ENCODE peak calls at places on chromosomes 16 and 17, in six cellular contexts. E is Calu3; Z is activated CD8-positive, alpha-beta memory T cell treated with anti-CD3 and anti-CD28 coated beads for 48 hours; N is NCI-H460; C is colonic mucosa; G is cardiac fibroblast. U is an unnamed sample.

GRCh38 chr17:16472539-16472938 is 19.5 kb downstream of the LRRC75A start:
- DNase-seq in C (no peak), Z (no peak), G (no peak), E (no peak), N (no peak), U (no peak)

GRCh38 chr16:13873835-13874438 is 46.0 kb upstream of the ERCC4 start:
- DNase-seq in C (no peak), E (peak), Z (no peak), N (peak), G (peak), U (peak)

GRCh38 chr17:82334622-82335394 is 1.2 kb upstream of the SECTM1 start:
- DNase-seq in Z (no peak), E (no peak), G (peak), N (no peak), C (no peak), U (no peak)

GRCh38 chr17:49193513-49194296 is 16.7 kb downstream of the GNGT2 start:
- DNase-seq in N (no peak), G (peak), Z (no peak), E (peak), C (peak), U (peak)

GRCh38 chr17:15364615-15365014 is 23.2 kb upstream of the TEKT3 start:
- DNase-seq in E (no peak), N (no peak), Z (no peak), C (no peak), G (no peak), U (no peak)

GRCh38 chr17:4715071-4715749 is 4.8 kb downstream of the ARRB2 start:
- DNase-seq in C (no peak), N (no peak), E (no peak), Z (no peak), G (no peak), U (no peak)

GRCh38 chr17:3012926-3013581 is 50.4 kb downstream of the OR1D5 start:
- DNase-seq in E (peak), C (peak), G (peak), Z (no peak), N (peak), U (peak)

GRCh38 chr17:45172541-45173286 is 11.0 kb downstream of the HEXIM2 start:
- DNase-seq in E (peak), N (peak), Z (peak), C (peak), G (peak), U (peak)

GRCh38 chr17:38444151-38444550 is 15.9 kb downstream of the ARHGAP23 start:
- DNase-seq in G (peak), E (peak), Z (no peak), N (peak), C (peak), U (no peak)

GRCh38 chr17:56324676-56325075 is 171.4 kb downstream of the ANKFN1 start:
- DNase-seq in E (no peak), N (no peak), G (no peak), Z (no peak), C (no peak), U (no peak)

GRCh38 chr17:74426551-74427047 is 5.3 kb upstream of the GPRC5C start:
- DNase-seq in N (no peak), E (no peak), C (no peak), Z (no peak), G (no peak), U (no peak)

GRCh38 chr17:73397856-73398540 is 86.2 kb upstream of the CDC42EP4 start:
- DNase-seq in N (no peak), E (no peak), Z (no peak), C (no peak), G (no peak), U (no peak)

GRCh38 chr17:30433514-30433913 is 43.7 kb upstream of the GOSR1 start:
- DNase-seq in N (peak), Z (no peak), E (peak), C (no peak), G (peak), U (peak)

GRCh38 chr16:52581530-52581929 is 34.6 kb upstream of the TOX3 start:
- DNase-seq in Z (no peak), N (no peak), G (no peak), E (peak), C (no peak), U (no peak)

GRCh38 chr16:79036541-79036940 is 564.0 kb downstream of the MAF start:
- DNase-seq in G (no peak), E (no peak), C (no peak), N (no peak), Z (no peak), U (no peak)

GRCh38 chr17:37676115-37676925 is 33.1 kb upstream of the DDX52 start:
- DNase-seq in Z (no peak), E (no peak), G (peak), N (no peak), C (peak), U (no peak)

GRCh38 chr16:24088767-24089166 is 167.4 kb upstream of the CACNG3 start:
- DNase-seq in G (no peak), N (no peak), E (no peak), C (no peak), Z (no peak), U (no peak)

GRCh38 chr16:12157510-12158093 is 181.1 kb downstream of the SNX29 start:
- DNase-seq in E (no peak), G (peak), N (no peak), Z (no peak), C (no peak), U (no peak)

GRCh38 chr17:71764507-71764906 is 356.3 kb upstream of the SOX9 start:
- DNase-seq in E (peak), C (peak), G (peak), Z (no peak), N (peak), U (peak)

GRCh38 chr17:29575511-29576213 is 7.2 kb downstream of the TP53I13 start:
- DNase-seq in C (peak), G (no peak), N (no peak), E (no peak), Z (no peak), U (no peak)

GRCh38 chr17:73644145-73645049 is at the start of gene SDK2:
- DNase-seq in C (peak), E (peak), G (no peak), N (no peak), Z (no peak), U (no peak)

GRCh38 chr16:8848939-8849391 is 19.8 kb downstream of the CARHSP1 start:
- DNase-seq in E (no peak), N (no peak), G (no peak), Z (no peak), C (no peak), U (no peak)

GRCh38 chr16:68190745-68191510 is 45.0 kb downstream of the ESRP2 start:
- DNase-seq in G (no peak), C (no peak), N (no peak), Z (no peak), E (no peak), U (no peak)

GRCh38 chr17:81057079-81057730 is 22.3 kb downstream of the BAIAP2 start:
- DNase-seq in G (peak), Z (no peak), E (peak), C (peak), N (no peak), U (no peak)

GRCh38 chr17:4591529-4591928 is 7.2 kb downstream of the SMTNL2 start:
- DNase-seq in C (no peak), G (peak), N (no peak), E (no peak), Z (no peak), U (no peak)

GRCh38 chr16:21673469-21673868 is 9.7 kb downstream of the OTOA start:
- DNase-seq in Z (no peak), N (no peak), C (no peak), G (no peak), E (no peak), U (no peak)

GRCh38 chr17:79612468-79613194 is 1.8 kb upstream of the RBFOX3 start:
- DNase-seq in Z (peak), E (peak), G (peak), N (peak), C (peak), U (peak)

GRCh38 chr17:6853764-6854442 is 22.4 kb upstream of the TEKT1 start:
- DNase-seq in C (no peak), E (no peak), N (peak), G (no peak), Z (no peak), U (peak)

GRCh38 chr16:67396159-67396774 is 3.0 kb upstream of the TPPP3 start:
- DNase-seq in N (peak), Z (no peak), G (peak), E (peak), C (peak), U (peak)

GRCh38 chr16:67158637-67159600 is 790 bp downstream of the TRADD start:
- DNase-seq in E (peak), N (no peak), G (no peak), C (peak), Z (peak), U (no peak)

GRCh38 chr17:56937688-56938087 is 23.2 kb downstream of the COIL start:
- DNase-seq in Z (no peak), G (no peak), C (no peak), E (no peak), N (no peak), U (no peak)

GRCh38 chr16:12815361-12815760 is 11.7 kb upstream of the CPPED1 start:
- DNase-seq in C (no peak), E (no peak), N (no peak), Z (no peak), G (no peak), U (no peak)

GRCh38 chr17:80422981-80423380 is 8.0 kb downstream of the ENDOV start:
- DNase-seq in C (no peak), N (no peak), E (no peak), G (no peak), Z (no peak), U (no peak)

GRCh38 chr17:10051112-10051511 is 146.0 kb upstream of the RCVRN start:
- DNase-seq in C (no peak), N (no peak), Z (no peak), G (no peak), E (no peak), U (no peak)

GRCh38 chr16:86096850-86097249 is 197.9 kb downstream of the IRF8 start:
- DNase-seq in Z (no peak), C (no peak), N (no peak), G (no peak), E (no peak), U (no peak)

GRCh38 chr17:39652635-39653315 is 12.4 kb upstream of the TCAP start:
- DNase-seq in E (no peak), C (no peak), N (no peak), Z (no peak), G (no peak), U (no peak)